ENCODE peak calls at places on chromosomes 13 and 19, in ten cellular contexts. M, C, I, B, P, Q, R, G, N and Y are unnamed samples.

GRCh38 chr19:56727731-56728130 is 56.2 kb upstream of the ZNF835 start:
- DNase-seq in M (no peak), C (no peak), I (no peak), B (no peak), P (no peak), Q (no peak), R (no peak), G (no peak), N (no peak), Y (no peak)

GRCh38 chr13:75129331-75129730 is 352.6 kb downstream of the TBC1D4 start:
- DNase-seq in M (no peak), C (no peak), I (no peak), B (peak; percentile 56), P (no peak), Q (no peak), R (no peak), G (no peak), N (no peak), Y (no peak)

GRCh38 chr19:16957151-16957662 is 68.4 kb downstream of the F2RL3 start:
- DNase-seq in M (no peak), C (peak; percentile 72), I (no peak), B (no peak), P (no peak), Q (no peak), R (peak; percentile 20), G (no peak), N (peak; percentile 86), Y (no peak)

GRCh38 chr19:35468637-35469036 is 20.6 kb downstream of the FFAR2 start:
- DNase-seq in M (peak; percentile 72), C (no peak), I (peak; percentile 59), B (peak; percentile 34), P (no peak), Q (peak; percentile 76), R (no peak), G (peak; percentile 76), N (peak; percentile 63), Y (peak; percentile 82)

GRCh38 chr13:51258612-51259358 is 36.6 kb downstream of the FAM124A start:
- DNase-seq in M (no peak), C (no peak), I (no peak), B (no peak), P (no peak), Q (no peak), R (no peak), G (no peak), N (no peak), Y (no peak)

GRCh38 chr13:89733686-89734085 is 1613.8 kb upstream of the MIR17HG start:
- DNase-seq in M (no peak), C (no peak), I (no peak), B (no peak), P (no peak), Q (no peak), R (no peak), G (no peak), N (no peak), Y (no peak)

GRCh38 chr13:44936246-44936645 is 53.0 kb downstream of the NUFIP1 start:
- DNase-seq in M (no peak), C (no peak), I (no peak), B (no peak), P (no peak), Q (no peak), R (no peak), G (no peak), N (no peak), Y (no peak)

GRCh38 chr13:72696590-72696989 is 30.8 kb downstream of the MZT1 start:
- DNase-seq in M (no peak), C (no peak), I (no peak), B (peak; percentile 10), P (no peak), Q (no peak), R (no peak), G (no peak), N (peak; percentile 39), Y (no peak)

DNA sequence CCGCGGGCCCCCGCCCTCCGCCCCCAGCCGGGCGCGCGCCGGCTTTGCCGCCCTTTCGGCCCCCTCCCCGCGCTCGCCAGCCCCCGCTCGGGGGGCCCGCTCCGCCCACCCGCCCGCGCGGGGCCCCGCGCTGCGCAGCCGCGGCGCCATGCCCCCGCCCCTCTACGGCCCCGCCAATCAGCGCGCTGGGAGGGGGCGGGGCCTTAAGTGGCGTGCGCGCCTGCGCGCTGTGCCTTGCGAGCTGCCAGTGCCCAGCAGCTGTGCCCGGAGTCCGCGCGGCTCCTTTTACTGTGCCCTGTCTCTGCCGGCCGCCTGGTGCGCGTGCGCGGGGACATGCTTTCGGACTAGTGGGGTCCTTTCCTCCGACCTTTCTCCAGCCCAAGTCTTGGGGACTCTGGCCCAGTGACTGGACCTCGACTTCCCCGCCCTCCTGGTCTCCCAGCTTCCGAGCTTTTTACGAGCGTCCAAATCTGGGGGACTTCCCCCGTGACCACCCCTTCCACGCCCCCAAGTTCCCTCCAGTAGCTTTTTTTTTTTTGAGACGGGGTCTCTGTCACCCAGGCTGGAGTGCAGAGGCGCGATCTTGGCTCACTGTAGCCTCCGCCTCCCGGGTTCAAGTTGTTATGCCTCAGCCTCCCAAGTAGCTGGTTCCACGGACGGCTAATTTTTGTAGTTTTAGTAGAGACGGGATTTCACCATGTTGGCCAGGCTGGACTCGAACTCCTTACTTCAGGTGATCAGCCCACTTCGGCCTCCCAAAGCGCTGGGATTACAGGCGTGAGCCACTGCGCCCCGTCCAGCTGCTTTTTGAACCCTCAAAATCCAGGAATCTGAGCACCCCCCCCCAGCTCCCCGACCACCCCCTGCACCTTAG is at the start of gene MBD3:
- DNase-seq in M (peak; percentile 95), C (peak; percentile 95), I (peak; percentile 99), B (peak; percentile 98), P (peak; percentile 97), Q (peak; percentile 95), R (peak; percentile 92), G (peak; percentile 98), N (peak; percentile 97), Y (peak; percentile 98)
- TF ChIP-seq CTCF in M (peak; percentile 51), C (no peak), I (no peak), B (no peak), P (no peak), Q (no peak), R (peak; percentile 47), G (no peak), N (no peak), Y (no peak)

GRCh38 chr19:47714339-47714738 is 1.1 kb downstream of the EHD2 start:
- DNase-seq in M (no peak), C (no peak), I (no peak), B (no peak), P (no peak), Q (no peak), R (no peak), G (no peak), N (no peak), Y (no peak)

GRCh38 chr19:47711652-47712239 is 1.5 kb upstream of the EHD2 start:
- DNase-seq in M (no peak), C (no peak), I (no peak), B (no peak), P (no peak), Q (no peak), R (no peak), G (no peak), N (no peak), Y (no peak)

GRCh38 chr19:47716270-47716937 is 3.2 kb downstream of the EHD2 start:
- DNase-seq in M (no peak), C (no peak), I (no peak), B (no peak), P (no peak), Q (no peak), R (no peak), G (no peak), N (no peak), Y (no peak)

GRCh38 chr19:47719047-47719885 is 6.0 kb downstream of the EHD2 start:
- DNase-seq in M (peak; percentile 65), C (peak; percentile 95), I (no peak), B (peak; percentile 100), P (peak; percentile 74), Q (no peak), R (peak; percentile 84), G (peak; percentile 94), N (peak; percentile 98), Y (no peak)

DNA sequence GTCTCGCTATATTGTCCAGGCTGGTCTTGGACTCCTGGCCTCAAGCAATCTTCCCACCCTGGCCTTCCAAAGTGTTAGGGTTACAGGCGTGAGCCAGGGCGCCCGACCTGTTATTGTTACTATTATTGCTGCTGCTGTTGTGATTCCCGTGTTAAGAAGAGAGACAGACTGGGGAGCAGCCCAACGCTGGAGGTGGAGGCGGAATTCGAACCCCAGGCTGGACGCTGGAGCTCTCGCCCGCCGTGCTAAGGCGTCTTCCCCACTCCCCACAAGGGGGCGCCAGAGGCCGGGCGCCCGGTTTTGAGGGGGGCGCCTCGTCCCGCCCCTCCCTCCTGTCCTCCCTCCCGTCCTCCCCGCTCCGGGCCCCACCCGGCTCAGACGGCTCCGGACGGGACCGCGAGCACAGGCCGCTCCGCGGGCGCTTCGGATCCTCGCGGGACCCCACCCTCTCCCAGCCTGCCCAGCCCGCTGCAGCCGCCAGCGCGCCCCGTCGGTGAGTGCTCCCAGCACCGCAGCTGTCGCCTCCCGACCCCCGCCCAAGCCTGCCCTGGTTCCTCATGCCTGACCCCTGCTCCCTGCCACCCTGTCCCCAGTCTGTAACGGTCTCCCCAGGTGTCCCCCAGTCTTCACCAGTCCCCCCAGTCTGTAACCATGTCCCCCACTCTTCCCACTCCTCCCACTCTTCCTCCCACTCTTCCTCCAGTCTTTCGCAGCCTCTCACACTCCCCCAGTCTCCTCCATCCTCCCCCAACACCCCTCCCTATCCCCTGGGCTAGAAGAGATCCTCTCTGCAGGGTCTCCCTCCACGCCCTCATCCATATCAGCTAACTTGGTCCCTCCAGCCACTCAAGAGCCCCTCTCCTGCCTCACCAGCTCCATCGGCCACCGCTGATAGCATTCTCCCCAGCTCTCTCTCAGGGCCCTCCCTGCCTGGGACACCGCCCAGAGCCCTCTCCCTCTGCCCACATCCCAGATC is at the start of gene EHD2:
- DNase-seq in M (peak; percentile 71), C (no peak), I (peak; percentile 70), B (peak; percentile 94), P (peak; percentile 65), Q (no peak), R (peak; percentile 54), G (peak; percentile 92), N (peak; percentile 89), Y (peak; percentile 78)
- TF ChIP-seq CTCF in M (peak; percentile 96), C (peak; percentile 95), I (peak; percentile 86), B (peak; percentile 86), P (peak; percentile 96), Q (peak; percentile 81), R (peak; percentile 98), G (peak; percentile 74), N (peak; percentile 88), Y (peak; percentile 60)

GRCh38 chr13:95296326-95296939 is 4.8 kb downstream of the ABCC4 start:
- DNase-seq in M (peak; percentile 75), C (no peak), I (peak; percentile 65), B (peak; percentile 44), P (peak; percentile 40), Q (peak; percentile 11), R (no peak), G (no peak), N (peak; percentile 34), Y (no peak)
- TF ChIP-seq CTCF in M (peak; percentile 80), C (peak; percentile 45), I (peak; percentile 80), B (peak; percentile 64), P (peak; percentile 40), Q (peak; percentile 68), R (peak; percentile 27), G (peak; percentile 65), N (peak; percentile 78), Y (peak; percentile 63)

DNA sequence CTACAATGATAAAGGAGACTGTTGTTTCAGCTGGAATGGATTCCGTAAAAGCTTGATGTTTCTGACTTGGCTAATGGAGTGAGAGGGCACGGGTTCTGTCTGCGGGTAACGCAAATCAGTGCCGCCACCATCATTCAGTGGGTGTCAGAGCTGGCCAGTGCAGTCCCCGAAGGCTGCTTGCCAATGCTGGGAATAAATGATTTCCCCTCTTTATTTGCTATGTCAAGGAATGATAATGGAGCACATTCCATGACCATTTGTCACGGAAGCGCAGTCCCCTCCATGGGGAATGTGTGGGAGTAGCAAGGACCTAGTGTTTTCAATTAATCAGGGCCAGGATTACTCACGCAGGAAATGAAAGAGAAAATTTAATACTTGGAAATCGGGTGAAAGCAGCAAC is 899.3 kb downstream of the UQCRFS1 start:
- DNase-seq in M (peak; percentile 32), C (no peak), I (no peak), B (peak; percentile 95), P (no peak), Q (no peak), R (no peak), G (no peak), N (peak; percentile 90), Y (no peak)
- TF ChIP-seq CTCF in M (no peak), C (no peak), I (no peak), B (no peak), P (no peak), Q (no peak), R (no peak), G (no peak), N (no peak), Y (no peak)